ENCODE peak calls at places on chromosomes 13 and 19, in nine cellular contexts. R is cardiac muscle cell, B is lower leg skin, U is GM13976, C is HFFc6, F is neural progenitor cell, P is right atrium auricular region, N is osteocyte, V is GM23338. I is an unnamed sample.

GRCh38 chr19:45863840-45864628 is at the start of gene FOXA3:
- DNase-seq in R (peak; percentile 32), B (no peak), U (peak; percentile 93), C (no peak), F (peak; percentile 88), P (no peak), N (no peak), V (peak; percentile 84), I (no peak)

GRCh38 chr13:26052136-26052736 is 420 bp upstream of the SHISA2 start:
- DNase-seq in R (no peak), B (no peak), U (no peak), C (no peak), F (peak; percentile 45), P (no peak), N (no peak), V (peak; percentile 43), I (no peak)

GRCh38 chr19:49851456-49852259 is 699 bp downstream of the PTOV1 start:
- DNase-seq in R (peak; percentile 22), B (peak; percentile 35), U (no peak), C (no peak), F (peak; percentile 88), P (no peak), N (no peak), V (peak; percentile 87), I (peak; percentile 77)

GRCh38 chr19:41993612-41994483 is at the start of gene ATP1A3:
- DNase-seq in R (peak; percentile 60), B (no peak), U (peak; percentile 89), C (peak; percentile 25), F (peak; percentile 93), P (no peak), N (no peak), V (peak; percentile 85), I (no peak)

GRCh38 chr19:54462072-54462712 is 1.4 kb downstream of the LENG9 start:
- DNase-seq in R (no peak), B (no peak), U (no peak), C (no peak), F (no peak), P (no peak), N (no peak), V (no peak), I (peak; percentile 93)

GRCh38 chr19:17220207-17220758 is 5.1 kb downstream of the USE1 start:
- DNase-seq in R (peak; percentile 88), B (no peak), U (no peak), C (no peak), F (no peak), P (peak; percentile 75), N (no peak), V (no peak), I (no peak)

GRCh38 chr19:46944918-46945628 is 74.6 kb upstream of the NPAS1 start:
- DNase-seq in R (peak; percentile 62), B (peak; percentile 31), U (no peak), C (peak; percentile 55), F (peak; percentile 90), P (peak; percentile 73), N (peak; percentile 92), V (peak; percentile 78), I (no peak)

GRCh38 chr19:44718441-44719261 is 19.7 kb downstream of the CEACAM16 start:
- DNase-seq in R (peak; percentile 89), B (no peak), U (no peak), C (no peak), F (peak; percentile 55), P (peak; percentile 88), N (no peak), V (peak; percentile 95), I (no peak)

GRCh38 chr19:44984005-44984404 is 17.3 kb upstream of the RELB start:
- DNase-seq in R (no peak), B (no peak), U (no peak), C (no peak), F (no peak), P (no peak), N (no peak), V (no peak), I (no peak)

GRCh38 chr13:113742000-113742441 is 17.0 kb upstream of the TMEM255B start:
- DNase-seq in R (peak; percentile 50), B (peak; percentile 56), U (no peak), C (peak; percentile 32), F (peak; percentile 53), P (no peak), N (no peak), V (peak; percentile 62), I (peak; percentile 87)

GRCh38 chr19:47255947-47256687 is at the start of gene CCDC9:
- DNase-seq in R (peak; percentile 98), B (peak; percentile 95), U (peak; percentile 95), C (peak; percentile 95), F (peak; percentile 99), P (peak; percentile 97), N (peak; percentile 99), V (peak; percentile 98), I (peak; percentile 99)

GRCh38 chr19:23916991-23917390 is 2.3 kb downstream of the ZNF726 start:
- DNase-seq in R (peak; percentile 2), B (no peak), U (no peak), C (peak; percentile 12), F (no peak), P (no peak), N (no peak), V (no peak), I (no peak)

GRCh38 chr19:49058592-49058991 is 1.0 kb upstream of the CGB7 start:
- DNase-seq in R (peak; percentile 33), B (no peak), U (peak; percentile 55), C (no peak), F (peak; percentile 29), P (no peak), N (no peak), V (no peak), I (no peak)

GRCh38 chr19:511101-511841 is 4.0 kb downstream of the TPGS1 start:
- DNase-seq in R (peak; percentile 72), B (no peak), U (no peak), C (no peak), F (peak; percentile 75), P (no peak), N (no peak), V (no peak), I (no peak)

GRCh38 chr19:3822683-3823344 is 36.6 kb upstream of the MATK start:
- DNase-seq in R (no peak), B (no peak), U (no peak), C (no peak), F (no peak), P (no peak), N (no peak), V (no peak), I (no peak)

GRCh38 chr13:51976423-51976822 is 34.8 kb downstream of the ATP7B start:
- DNase-seq in R (no peak), B (no peak), U (no peak), C (no peak), F (no peak), P (no peak), N (no peak), V (no peak), I (no peak)

DNA sequence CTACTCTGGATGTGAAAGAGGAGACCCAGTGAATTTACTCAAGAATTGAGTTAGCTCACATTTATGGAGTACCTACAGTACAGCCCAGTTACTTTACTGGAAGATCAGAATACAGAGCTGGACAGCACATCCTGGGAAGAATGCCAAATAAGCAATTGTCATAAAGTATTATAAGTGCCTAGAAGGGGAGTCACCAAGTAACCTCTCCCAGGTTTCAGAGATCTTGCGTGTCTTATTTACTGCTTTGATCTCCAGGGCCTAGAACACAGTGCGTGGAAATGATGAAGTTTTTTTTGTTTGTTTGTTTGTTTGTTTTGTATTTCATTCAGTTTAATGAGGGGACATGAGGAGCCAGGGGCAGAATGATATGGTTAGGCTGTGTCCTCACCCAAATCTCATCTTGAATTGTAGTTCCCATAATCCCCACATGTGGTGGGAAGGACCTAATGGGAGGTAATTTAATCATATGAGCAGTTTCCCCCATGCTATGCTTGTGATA is 5.1 kb downstream of the GARRE1 start:
- DNase-seq in R (no peak), B (no peak), U (no peak), C (peak; percentile 40), F (no peak), P (no peak), N (no peak), V (no peak), I (no peak)
- TF ChIP-seq CTCF in R (no peak), B (no peak), U (no peak), C (no peak), F (no peak), P (no peak), N (no peak), V (no peak), I (no peak)

GRCh38 chr13:97366172-97366688 is 67.7 kb upstream of the RAP2A start:
- DNase-seq in R (no peak), B (no peak), U (no peak), C (no peak), F (no peak), P (no peak), N (no peak), V (no peak), I (no peak)
- TF ChIP-seq CTCF in R (peak; percentile 11), B (no peak), U (peak; percentile 14), C (no peak), F (peak; percentile 5), P (no peak), N (peak; percentile 21), V (peak; percentile 15), I (peak; percentile 39)

GRCh38 chr13:74794582-74794981 is 660.4 kb upstream of the KLF12 start:
- DNase-seq in R (peak; percentile 12), B (no peak), U (no peak), C (no peak), F (no peak), P (no peak), N (no peak), V (peak; percentile 16), I (no peak)

GRCh38 chr13:74795526-74795925 is 661.3 kb upstream of the KLF12 start:
- DNase-seq in R (no peak), B (no peak), U (no peak), C (no peak), F (no peak), P (no peak), N (no peak), V (no peak), I (no peak)

GRCh38 chr13:74794147-74794546 is 659.9 kb upstream of the KLF12 start:
- DNase-seq in R (no peak), B (no peak), U (no peak), C (no peak), F (no peak), P (no peak), N (no peak), V (no peak), I (no peak)

GRCh38 chr13:74796126-74796643 is 662.0 kb upstream of the KLF12 start:
- DNase-seq in R (no peak), B (no peak), U (no peak), C (no peak), F (no peak), P (no peak), N (no peak), V (no peak), I (no peak)
- TF ChIP-seq CTCF in R (no peak), B (no peak), U (no peak), C (no peak), F (peak; percentile 15), P (no peak), N (no peak), V (peak; percentile 27), I (no peak)

DNA sequence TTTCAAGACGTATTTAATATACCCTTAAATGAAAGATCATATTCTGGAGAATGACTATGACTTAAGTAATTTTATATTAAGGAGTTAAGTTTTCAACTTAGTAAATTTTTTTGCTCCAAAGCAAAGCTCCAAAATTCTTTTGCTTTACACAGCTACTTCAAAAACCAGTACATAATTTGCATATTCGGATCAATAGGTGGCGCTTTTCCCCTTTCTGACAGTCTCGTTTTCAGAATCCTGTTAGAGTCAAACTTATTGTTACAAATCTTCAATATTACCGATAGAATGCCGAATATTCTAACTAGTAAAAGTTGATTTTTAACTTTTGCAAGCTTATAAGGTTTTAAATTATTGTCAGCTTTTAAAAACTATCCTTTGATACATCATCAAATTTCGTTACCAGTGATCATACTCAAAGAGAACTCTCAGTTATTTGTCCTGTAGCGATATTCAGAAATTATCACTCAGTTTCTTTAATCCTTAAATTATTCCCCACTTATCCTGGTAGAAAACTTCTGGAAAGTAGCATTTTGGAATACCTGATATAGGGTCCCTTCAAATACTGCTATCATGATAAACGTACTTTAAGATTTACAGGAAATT is 852.7 kb upstream of the KLHL1 start:
- DNase-seq in R (peak; percentile 50), B (no peak), U (peak; percentile 21), C (peak; percentile 12), F (peak; percentile 42), P (no peak), N (no peak), V (peak; percentile 26), I (no peak)
- TF ChIP-seq CTCF in R (peak; percentile 67), B (no peak), U (peak; percentile 21), C (peak; percentile 76), F (peak; percentile 86), P (peak; percentile 67), N (peak; percentile 73), V (peak; percentile 70), I (peak; percentile 91)

I was measured in chondrocyte.